ENCODE peak calls at places on chromosomes 16 and 17, in five cellular contexts. One of them, this sample, is unnamed.

GRCh38 chr17:40177275-40177874 is at the start of gene RAPGEFL1:
- DNase-seq in SK-N-SH: peak
- DNase-seq in HCT116: no peak
- DNase-seq in GM12878: peak
- DNase-seq in H1: peak
- DNase-seq in this sample: peak

GRCh38 chr17:74960739-74961342 is 11.7 kb downstream of the HID1 start:
- DNase-seq in HCT116: peak
- DNase-seq in GM12878: no peak
- DNase-seq in H1: peak
- DNase-seq in SK-N-SH: no peak
- DNase-seq in this sample: peak

GRCh38 chr17:2594657-2595085 is 1.2 kb downstream of the PAFAH1B1 start:
- DNase-seq in GM12878: no peak
- DNase-seq in SK-N-SH: no peak
- DNase-seq in H1: no peak
- DNase-seq in HCT116: no peak
- DNase-seq in this sample: no peak

GRCh38 chr17:2592974-2593845 is at the start of gene PAFAH1B1:
- DNase-seq in GM12878: peak
- DNase-seq in SK-N-SH: peak
- DNase-seq in HCT116: peak
- DNase-seq in H1: peak
- DNase-seq in this sample: peak

GRCh38 chr17:34874496-34874895 is 86.8 kb downstream of the CCT6B start:
- DNase-seq in H1: no peak
- DNase-seq in GM12878: no peak
- DNase-seq in HCT116: no peak
- DNase-seq in SK-N-SH: no peak
- DNase-seq in this sample: no peak

GRCh38 chr17:50649042-50649908 is 14.6 kb downstream of the ABCC3 start:
- DNase-seq in HCT116: peak
- DNase-seq in SK-N-SH: no peak
- DNase-seq in H1: no peak
- DNase-seq in GM12878: no peak
- DNase-seq in this sample: no peak

GRCh38 chr16:85202631-85203461 is 90.6 kb upstream of the CIBAR2 start:
- DNase-seq in GM12878: no peak
- DNase-seq in HCT116: no peak
- DNase-seq in H1: no peak
- DNase-seq in SK-N-SH: peak
- DNase-seq in this sample: peak

GRCh38 chr17:14760719-14761425 is 460.0 kb downstream of the HS3ST3B1 start:
- DNase-seq in SK-N-SH: no peak
- DNase-seq in H1: no peak
- DNase-seq in HCT116: no peak
- DNase-seq in GM12878: no peak
- DNase-seq in this sample: no peak

GRCh38 chr17:39277110-39277509 is 51.4 kb upstream of the STAC2 start:
- DNase-seq in H1: no peak
- DNase-seq in GM12878: peak
- DNase-seq in HCT116: no peak
- DNase-seq in SK-N-SH: no peak
- DNase-seq in this sample: no peak

GRCh38 chr17:4881761-4882555 is 17.4 kb upstream of the C17orf107 start:
- DNase-seq in HCT116: no peak
- DNase-seq in H1: peak
- DNase-seq in SK-N-SH: peak
- DNase-seq in GM12878: no peak
- DNase-seq in this sample: peak

GRCh38 chr17:45384047-45384799 is 48.4 kb downstream of the ARHGAP27 start:
- DNase-seq in H1: no peak
- DNase-seq in GM12878: no peak
- DNase-seq in HCT116: no peak
- DNase-seq in SK-N-SH: no peak
- DNase-seq in this sample: no peak

GRCh38 chr17:14762736-14763479 is 462.0 kb downstream of the HS3ST3B1 start:
- DNase-seq in HCT116: no peak
- DNase-seq in GM12878: no peak
- DNase-seq in H1: no peak
- DNase-seq in SK-N-SH: no peak
- DNase-seq in this sample: no peak

GRCh38 chr16:73048292-73049050 is 543 bp upstream of the ZFHX3 start:
- DNase-seq in SK-N-SH: peak
- DNase-seq in H1: no peak
- DNase-seq in GM12878: no peak
- DNase-seq in HCT116: no peak
- DNase-seq in this sample: no peak

GRCh38 chr16:58931436-58931835 is 197.3 kb upstream of the GOT2 start:
- DNase-seq in H1: no peak
- DNase-seq in SK-N-SH: no peak
- DNase-seq in GM12878: no peak
- DNase-seq in HCT116: no peak
- DNase-seq in this sample: no peak

GRCh38 chr17:59950049-59950448 is 14.5 kb downstream of the RNFT1 start:
- DNase-seq in HCT116: no peak
- DNase-seq in SK-N-SH: no peak
- DNase-seq in GM12878: no peak
- DNase-seq in H1: no peak
- DNase-seq in this sample: no peak

GRCh38 chr17:68679882-68680281 is 78.7 kb upstream of the FAM20A start:
- DNase-seq in SK-N-SH: no peak
- DNase-seq in H1: no peak
- DNase-seq in HCT116: no peak
- DNase-seq in GM12878: no peak
- DNase-seq in this sample: no peak

DNA sequence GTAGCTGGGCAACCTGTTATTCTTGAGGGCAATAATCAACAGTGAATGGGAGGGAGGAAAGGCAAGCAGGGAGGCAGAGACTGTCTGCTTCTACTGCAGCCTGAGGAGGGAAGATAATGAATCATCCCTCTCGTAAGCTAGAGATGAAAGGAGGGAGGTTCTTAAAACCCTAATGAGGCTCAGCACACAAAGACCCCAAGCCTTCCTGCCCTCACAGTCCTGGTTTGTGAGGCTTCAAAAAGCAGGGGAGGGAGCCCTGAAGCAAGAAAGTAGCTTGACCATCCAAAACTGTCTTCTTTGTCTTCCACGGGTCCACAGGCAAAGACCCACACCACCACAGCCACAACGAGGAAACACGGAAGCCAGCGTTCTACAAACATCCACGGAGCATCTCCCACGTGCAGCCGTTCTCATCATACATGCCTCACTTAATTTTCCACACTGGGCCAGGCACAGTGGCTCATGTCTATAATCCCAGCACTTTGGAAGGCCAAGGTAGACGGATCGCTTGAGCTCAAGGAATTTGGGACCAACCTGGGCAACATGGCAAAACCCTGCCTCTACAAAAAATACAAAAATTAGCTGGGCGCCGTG is 1.7 kb downstream of the PIK3R5 start:
- DNase-seq in SK-N-SH: no peak
- DNase-seq in HCT116: no peak
- DNase-seq in GM12878: no peak
- DNase-seq in H1: no peak
- DNase-seq in this sample: no peak
- H3K4me3 ChIP-seq in SK-N-SH: no peak
- H3K4me3 ChIP-seq in HCT116: no peak
- H3K4me3 ChIP-seq in GM12878: peak
- H3K4me3 ChIP-seq in H1: no peak
- H3K4me3 ChIP-seq in this sample: no peak

DNA sequence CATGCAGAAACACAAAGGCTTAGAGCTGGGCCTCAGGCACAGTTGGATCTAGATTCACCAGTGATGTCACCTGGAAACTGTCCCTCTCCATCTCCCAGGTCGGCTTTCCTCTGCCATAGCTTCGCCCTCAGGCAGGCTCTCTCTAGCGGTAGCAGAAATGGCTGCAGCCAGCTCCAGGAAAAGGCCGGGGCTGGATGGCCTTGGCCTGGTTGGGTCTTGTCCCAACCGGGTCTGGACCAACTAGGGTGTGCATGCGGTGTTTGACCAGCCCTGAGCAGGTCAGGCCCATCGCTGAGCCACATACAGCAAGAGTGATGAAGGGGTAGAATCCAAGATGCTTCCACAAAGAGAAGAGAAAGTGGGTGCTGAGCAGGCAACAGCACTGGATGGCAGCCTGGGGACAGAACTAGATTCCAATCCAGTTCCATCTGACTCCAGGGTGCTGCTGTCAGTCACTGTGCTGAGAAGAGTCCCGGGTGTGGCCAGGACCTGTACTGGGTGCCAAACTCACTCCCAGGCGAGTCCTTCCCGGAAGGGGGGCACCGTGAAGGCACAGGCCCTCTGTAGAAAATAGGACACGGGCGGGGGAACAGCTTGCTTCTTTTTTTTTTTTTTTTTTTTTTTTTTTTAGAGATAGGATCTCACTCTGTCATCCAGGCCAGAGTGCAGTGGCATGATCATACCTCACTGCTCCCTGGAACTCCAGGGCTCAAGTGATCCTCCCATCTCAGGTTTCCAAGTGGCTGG is 51.8 kb downstream of the SOCS3 start:
- DNase-seq in HCT116: no peak
- DNase-seq in GM12878: no peak
- DNase-seq in H1: no peak
- DNase-seq in SK-N-SH: peak
- DNase-seq in this sample: no peak
- H3K9ac ChIP-seq in HCT116: no peak
- H3K9ac ChIP-seq in GM12878: no peak
- H3K9ac ChIP-seq in H1: no peak
- H3K9ac ChIP-seq in SK-N-SH: no peak
- H3K9ac ChIP-seq in this sample: no peak

GRCh38 chr17:43661699-43662431 is at the start of gene MEOX1:
- DNase-seq in GM12878: peak
- DNase-seq in H1: no peak
- DNase-seq in HCT116: no peak
- DNase-seq in SK-N-SH: no peak
- DNase-seq in this sample: no peak
- TF ChIP-seq YY1 in GM12878: no peak
- TF ChIP-seq YY1 in H1: no peak
- TF ChIP-seq YY1 in HCT116: no peak
- TF ChIP-seq YY1 in SK-N-SH: no peak
- TF ChIP-seq YY1 in this sample: no peak

GRCh38 chr17:80920406-80920805 is 71.2 kb upstream of the CHMP6 start:
- DNase-seq in GM12878: no peak
- DNase-seq in HCT116: no peak
- DNase-seq in H1: no peak
- DNase-seq in SK-N-SH: no peak
- DNase-seq in this sample: no peak
- H3K4me3 ChIP-seq in GM12878: no peak
- H3K4me3 ChIP-seq in HCT116: no peak
- H3K4me3 ChIP-seq in H1: no peak
- H3K4me3 ChIP-seq in SK-N-SH: no peak
- H3K4me3 ChIP-seq in this sample: no peak

DNA sequence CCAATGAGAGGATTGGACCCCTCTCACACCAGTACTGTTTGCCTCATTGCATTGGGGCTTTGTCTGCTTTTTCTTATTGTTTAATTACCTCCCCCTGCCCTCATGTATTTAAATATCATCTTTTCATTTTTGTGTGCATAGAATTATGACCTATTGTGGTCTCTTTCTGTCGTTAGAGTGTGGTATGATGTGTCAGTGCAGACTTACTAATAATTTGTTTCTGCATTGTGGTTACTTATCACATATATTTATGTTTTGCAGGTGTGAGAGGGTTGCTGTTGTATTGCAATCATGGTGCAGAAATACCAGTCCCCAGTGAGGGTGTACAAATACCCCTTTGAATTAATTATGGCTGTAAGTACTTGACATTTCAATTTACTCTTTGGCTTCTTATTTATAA is 2.5 kb downstream of the SEC14L1 start:
- DNase-seq in SK-N-SH: no peak
- DNase-seq in H1: no peak
- DNase-seq in GM12878: no peak
- DNase-seq in HCT116: no peak
- DNase-seq in this sample: no peak
- H3K9ac ChIP-seq in SK-N-SH: no peak
- H3K9ac ChIP-seq in H1: no peak
- H3K9ac ChIP-seq in GM12878: peak
- H3K9ac ChIP-seq in HCT116: no peak
- H3K9ac ChIP-seq in this sample: no peak